ENCODE peak calls at places on chromosome 9, in nine cellular contexts. Y is activated T-helper 1 cell treated with Interleukin-2 at 50 U/mL for 16 hours; F is stimulated activated naive CD4-positive, alpha-beta T cell; H is activated naive CD8-positive, alpha-beta T cell treated with anti-CD3 and anti-CD28 coated beads, Interleukin-2, amount 50 U/mL, for 24 hours; E is OCI-LY7; W is HEK293T; C is NCI-H1092; I is C1 segment of cervical spinal cord; L is stimulated activated CD8-positive, alpha-beta memory T cell treated with anti-CD3 and anti-CD28 coated beads, Interleukin-2, amount 100 ng/mL, for 48 hours. U is an unnamed sample.

GRCh38 chr9:125987420-125987819 is 240.2 kb downstream of the PBX3 start:
- DNase-seq in F (no peak), I (no peak), W (no peak), Y (no peak), H (no peak), L (no peak), C (no peak), E (no peak), U (peak)

GRCh38 chr9:137366445-137366810 is 56.5 kb downstream of the EXD3 start:
- DNase-seq in I (no peak), E (no peak), L (no peak), W (no peak), C (no peak), F (no peak), H (no peak), Y (no peak), U (no peak)

GRCh38 chr9:110650991-110651411 is 17.6 kb upstream of the MUSK start:
- DNase-seq in H (no peak), C (no peak), F (no peak), Y (no peak), W (no peak), L (no peak), I (no peak), E (no peak), U (no peak)

GRCh38 chr9:133978226-133979123 is 13.6 kb downstream of the VAV2 start:
- DNase-seq in H (no peak), I (no peak), E (no peak), C (no peak), W (no peak), F (no peak), L (no peak), Y (no peak), U (no peak)

GRCh38 chr9:76927540-76928240 is 21.8 kb upstream of the PRUNE2 start:
- DNase-seq in E (no peak), H (no peak), W (no peak), L (no peak), I (no peak), Y (no peak), C (no peak), F (no peak), U (no peak)

GRCh38 chr9:115551396-115551795 is 433.4 kb upstream of the TNC start:
- DNase-seq in C (no peak), Y (no peak), I (no peak), F (no peak), H (no peak), W (no peak), E (no peak), L (no peak), U (no peak)

GRCh38 chr9:70998962-70999361 is 122.5 kb downstream of the TRPM3 start:
- DNase-seq in E (no peak), L (no peak), I (no peak), Y (no peak), C (no peak), F (no peak), H (no peak), W (no peak), U (no peak)

GRCh38 chr9:134495881-134496412 is 145.7 kb upstream of the COL5A1 start:
- DNase-seq in Y (no peak), W (no peak), H (no peak), E (no peak), C (no peak), F (no peak), L (no peak), I (no peak), U (no peak)

GRCh38 chr9:278651-279050 is 64.0 kb downstream of the DOCK8 start:
- DNase-seq in L (no peak), Y (no peak), F (peak), W (no peak), C (no peak), I (no peak), E (no peak), H (peak), U (no peak)

GRCh38 chr9:75019022-75019421 is 9.1 kb downstream of the CARNMT1 start:
- DNase-seq in H (no peak), L (no peak), F (no peak), Y (no peak), C (no peak), I (no peak), E (no peak), W (no peak), U (no peak)

GRCh38 chr9:37626708-37627293 is 24.0 kb upstream of the FRMPD1 start:
- DNase-seq in C (no peak), E (no peak), Y (no peak), W (no peak), I (no peak), F (no peak), L (no peak), H (no peak), U (no peak)

GRCh38 chr9:129102791-129103594 is 7.6 kb downstream of the CRAT start:
- DNase-seq in I (no peak), L (no peak), Y (no peak), E (peak), F (no peak), C (no peak), H (no peak), W (peak), U (no peak)

GRCh38 chr9:77649109-77649812 is 1.1 kb upstream of the GNA14 start:
- DNase-seq in L (no peak), E (no peak), I (no peak), W (no peak), Y (no peak), F (no peak), C (no peak), H (no peak), U (no peak)

GRCh38 chr9:123267481-123268239 is 726 bp downstream of the STRBP start:
- DNase-seq in I (no peak), E (peak), Y (no peak), F (no peak), L (no peak), C (no peak), H (no peak), W (no peak), U (no peak)

GRCh38 chr9:21450733-21451394 is 10.6 kb downstream of the IFNA1 start:
- DNase-seq in E (no peak), W (no peak), L (no peak), H (no peak), Y (no peak), C (no peak), I (no peak), F (no peak), U (no peak)

GRCh38 chr9:32486839-32487562 is 39.0 kb downstream of the RIGI start:
- DNase-seq in E (no peak), I (no peak), L (no peak), F (no peak), H (no peak), Y (no peak), C (no peak), W (no peak), U (no peak)

GRCh38 chr9:131402738-131403492 is 9.0 kb downstream of the PRRC2B start:
- DNase-seq in C (peak), E (peak), L (no peak), F (no peak), I (peak), W (no peak), Y (no peak), H (no peak), U (no peak)

GRCh38 chr9:111969622-111970021 is 73.0 kb downstream of the UGCG start:
- DNase-seq in C (no peak), Y (no peak), L (no peak), E (no peak), W (no peak), I (no peak), F (no peak), H (no peak), U (no peak)

GRCh38 chr9:25397746-25398145 is 280.5 kb downstream of the TUSC1 start:
- DNase-seq in H (no peak), L (no peak), E (no peak), W (no peak), I (no peak), C (no peak), F (no peak), Y (no peak), U (no peak)

GRCh38 chr9:83981126-83981871 is 694 bp downstream of the RMI1 start:
- DNase-seq in Y (no peak), I (no peak), E (peak), C (no peak), L (no peak), H (peak), W (no peak), F (no peak), U (no peak)

GRCh38 chr9:87290241-87290700 is 207.4 kb upstream of the DAPK1 start:
- DNase-seq in W (peak), Y (no peak), F (no peak), H (no peak), C (no peak), E (no peak), I (no peak), L (no peak), U (no peak)

GRCh38 chr9:120689860-120690259 is 24.4 kb downstream of the MEGF9 start:
- DNase-seq in F (no peak), I (no peak), H (no peak), Y (no peak), E (no peak), W (peak), C (peak), L (no peak), U (no peak)

GRCh38 chr9:121121582-121122087 is 46.9 kb downstream of the CNTRL start:
- DNase-seq in H (peak), L (peak), F (peak), Y (peak), E (peak), C (no peak), W (peak), I (peak), U (peak)

GRCh38 chr9:123763910-123764588 is 165.9 kb downstream of the DENND1A start:
- DNase-seq in I (no peak), L (no peak), E (no peak), Y (no peak), H (no peak), W (no peak), C (no peak), F (no peak), U (no peak)

GRCh38 chr9:15276328-15276969 is 30.6 kb downstream of the TTC39B start:
- DNase-seq in L (no peak), Y (no peak), W (no peak), C (no peak), I (no peak), F (no peak), E (no peak), H (no peak), U (no peak)

GRCh38 chr9:20684865-20685696 is 1.0 kb downstream of the FOCAD start:
- DNase-seq in C (no peak), H (no peak), W (no peak), L (no peak), I (no peak), F (no peak), E (no peak), Y (no peak), U (no peak)

GRCh38 chr9:128372188-128372641 is 1.0 kb downstream of the URM1 start:
- DNase-seq in W (no peak), H (no peak), F (no peak), I (peak), L (no peak), Y (no peak), E (peak), C (no peak), U (no peak)

GRCh38 chr9:104907278-104907951 is 20.5 kb downstream of the ABCA1 start:
- DNase-seq in E (no peak), Y (no peak), I (no peak), H (no peak), L (no peak), C (no peak), W (no peak), F (no peak), U (peak)

GRCh38 chr9:34072868-34073590 is 24.3 kb upstream of the UBAP2 start:
- DNase-seq in W (no peak), H (no peak), Y (no peak), C (no peak), F (no peak), I (no peak), E (no peak), L (no peak), U (peak)

GRCh38 chr9:137960496-137960895 is 82.9 kb downstream of the CACNA1B start:
- DNase-seq in Y (no peak), H (no peak), E (no peak), I (no peak), F (no peak), W (peak), C (no peak), L (no peak), U (peak)

GRCh38 chr9:121744687-121745395 is 93.4 kb downstream of the DAB2IP start:
- DNase-seq in L (no peak), W (no peak), I (no peak), E (no peak), H (no peak), C (no peak), Y (no peak), F (no peak), U (no peak)

GRCh38 chr9:134963546-134963945 is 45.8 kb upstream of the FCN1 start:
- DNase-seq in W (no peak), H (no peak), L (no peak), E (no peak), Y (no peak), I (no peak), C (no peak), F (no peak), U (no peak)

GRCh38 chr9:88418025-88418424 is 29.8 kb downstream of the SPIN1 start:
- DNase-seq in Y (no peak), C (no peak), F (no peak), W (no peak), H (no peak), I (no peak), E (no peak), L (no peak), U (no peak)

GRCh38 chr9:124885551-124885950 is 23.6 kb downstream of the ARPC5L start:
- DNase-seq in F (no peak), E (no peak), W (no peak), I (no peak), L (no peak), H (no peak), C (no peak), Y (no peak), U (no peak)

GRCh38 chr9:121660367-121660766 is 8.9 kb downstream of the DAB2IP start:
- DNase-seq in Y (no peak), W (no peak), E (no peak), F (no peak), I (no peak), H (no peak), C (no peak), L (no peak), U (no peak)

GRCh38 chr9:126438757-126439401 is 112.2 kb downstream of the MVB12B start:
- DNase-seq in Y (no peak), H (no peak), C (no peak), L (no peak), W (no peak), F (no peak), E (no peak), I (no peak), U (no peak)

GRCh38 chr9:123081824-123082223 is 48.4 kb downstream of the GPR21 start:
- DNase-seq in Y (no peak), W (peak), L (no peak), C (no peak), I (no peak), E (peak), H (no peak), F (no peak), U (no peak)

GRCh38 chr9:116632990-116633441 is 54.1 kb upstream of the TRIM32 start:
- DNase-seq in I (no peak), H (no peak), Y (no peak), C (no peak), L (no peak), F (no peak), W (no peak), E (no peak), U (no peak)

GRCh38 chr9:38202335-38202938 is 133.4 kb upstream of the SHB start:
- DNase-seq in I (no peak), H (no peak), F (no peak), Y (no peak), L (no peak), W (no peak), E (no peak), C (no peak), U (no peak)

U was measured in H1.